ENCODE peak calls at places on chromosome 7, in nine cellular contexts. One of them, this sample, is unnamed.

GRCh38 chr7:45185864-45186250 is 28.3 kb downstream of the RAMP3 start:
- DNase-seq in stimulated activated CD4-positive, alpha-beta T cell treated with anti-CD3 and anti-CD28 coated beads, Interleukin-4, amount 100 ng/mL, for 1 hour: no peak
- DNase-seq in HT-29: no peak
- DNase-seq in smooth muscle cell of the brain vasculature: no peak
- DNase-seq in activated CD4-positive, alpha-beta T cell treated with anti-CD3 and anti-CD28 coated beads for 24 hours: no peak
- DNase-seq in memory B cell: no peak
- DNase-seq in KBM-7: no peak
- DNase-seq in glutamatergic neuron: no peak
- DNase-seq in anterior cingulate cortex: no peak
- DNase-seq in this sample: no peak

GRCh38 chr7:40608321-40609075 is 473.7 kb downstream of the SUGCT start:
- DNase-seq in stimulated activated CD4-positive, alpha-beta T cell treated with anti-CD3 and anti-CD28 coated beads, Interleukin-4, amount 100 ng/mL, for 1 hour: no peak
- DNase-seq in HT-29: no peak
- DNase-seq in smooth muscle cell of the brain vasculature: no peak
- DNase-seq in activated CD4-positive, alpha-beta T cell treated with anti-CD3 and anti-CD28 coated beads for 24 hours: no peak
- DNase-seq in memory B cell: no peak
- DNase-seq in KBM-7: no peak
- DNase-seq in glutamatergic neuron: no peak
- DNase-seq in anterior cingulate cortex: no peak
- DNase-seq in this sample: no peak

GRCh38 chr7:2520131-2520807 is 695 bp downstream of the LFNG start:
- DNase-seq in stimulated activated CD4-positive, alpha-beta T cell treated with anti-CD3 and anti-CD28 coated beads, Interleukin-4, amount 100 ng/mL, for 1 hour: no peak
- DNase-seq in HT-29: peak
- DNase-seq in smooth muscle cell of the brain vasculature: no peak
- DNase-seq in activated CD4-positive, alpha-beta T cell treated with anti-CD3 and anti-CD28 coated beads for 24 hours: no peak
- DNase-seq in memory B cell: no peak
- DNase-seq in KBM-7: no peak
- DNase-seq in glutamatergic neuron: peak
- DNase-seq in anterior cingulate cortex: no peak
- DNase-seq in this sample: no peak

GRCh38 chr7:37281368-37282092 is 167.1 kb downstream of the ELMO1 start:
- DNase-seq in stimulated activated CD4-positive, alpha-beta T cell treated with anti-CD3 and anti-CD28 coated beads, Interleukin-4, amount 100 ng/mL, for 1 hour: no peak
- DNase-seq in HT-29: no peak
- DNase-seq in smooth muscle cell of the brain vasculature: no peak
- DNase-seq in activated CD4-positive, alpha-beta T cell treated with anti-CD3 and anti-CD28 coated beads for 24 hours: no peak
- DNase-seq in memory B cell: no peak
- DNase-seq in KBM-7: no peak
- DNase-seq in glutamatergic neuron: no peak
- DNase-seq in anterior cingulate cortex: no peak
- DNase-seq in this sample: no peak

GRCh38 chr7:101804642-101805401 is 12.6 kb upstream of the CUX1 start:
- DNase-seq in stimulated activated CD4-positive, alpha-beta T cell treated with anti-CD3 and anti-CD28 coated beads, Interleukin-4, amount 100 ng/mL, for 1 hour: no peak
- DNase-seq in HT-29: peak
- DNase-seq in smooth muscle cell of the brain vasculature: no peak
- DNase-seq in activated CD4-positive, alpha-beta T cell treated with anti-CD3 and anti-CD28 coated beads for 24 hours: no peak
- DNase-seq in memory B cell: peak
- DNase-seq in KBM-7: no peak
- DNase-seq in glutamatergic neuron: no peak
- DNase-seq in anterior cingulate cortex: no peak
- DNase-seq in this sample: no peak

GRCh38 chr7:19016140-19016539 is 101.3 kb downstream of the TWIST1 start:
- DNase-seq in stimulated activated CD4-positive, alpha-beta T cell treated with anti-CD3 and anti-CD28 coated beads, Interleukin-4, amount 100 ng/mL, for 1 hour: no peak
- DNase-seq in HT-29: no peak
- DNase-seq in smooth muscle cell of the brain vasculature: no peak
- DNase-seq in activated CD4-positive, alpha-beta T cell treated with anti-CD3 and anti-CD28 coated beads for 24 hours: no peak
- DNase-seq in memory B cell: no peak
- DNase-seq in KBM-7: no peak
- DNase-seq in glutamatergic neuron: no peak
- DNase-seq in anterior cingulate cortex: no peak
- DNase-seq in this sample: peak

GRCh38 chr7:101772508-101773306 is 44.7 kb upstream of the CUX1 start:
- DNase-seq in stimulated activated CD4-positive, alpha-beta T cell treated with anti-CD3 and anti-CD28 coated beads, Interleukin-4, amount 100 ng/mL, for 1 hour: no peak
- DNase-seq in HT-29: no peak
- DNase-seq in smooth muscle cell of the brain vasculature: no peak
- DNase-seq in activated CD4-positive, alpha-beta T cell treated with anti-CD3 and anti-CD28 coated beads for 24 hours: no peak
- DNase-seq in memory B cell: no peak
- DNase-seq in KBM-7: no peak
- DNase-seq in glutamatergic neuron: no peak
- DNase-seq in anterior cingulate cortex: no peak
- DNase-seq in this sample: no peak

GRCh38 chr7:74092321-74092963 is 8.8 kb downstream of the LIMK1 start:
- DNase-seq in stimulated activated CD4-positive, alpha-beta T cell treated with anti-CD3 and anti-CD28 coated beads, Interleukin-4, amount 100 ng/mL, for 1 hour: no peak
- DNase-seq in HT-29: no peak
- DNase-seq in smooth muscle cell of the brain vasculature: no peak
- DNase-seq in activated CD4-positive, alpha-beta T cell treated with anti-CD3 and anti-CD28 coated beads for 24 hours: no peak
- DNase-seq in memory B cell: no peak
- DNase-seq in KBM-7: no peak
- DNase-seq in glutamatergic neuron: peak
- DNase-seq in anterior cingulate cortex: no peak
- DNase-seq in this sample: no peak

GRCh38 chr7:17448479-17449423 is 150.3 kb downstream of the AHR start:
- DNase-seq in stimulated activated CD4-positive, alpha-beta T cell treated with anti-CD3 and anti-CD28 coated beads, Interleukin-4, amount 100 ng/mL, for 1 hour: no peak
- DNase-seq in HT-29: no peak
- DNase-seq in smooth muscle cell of the brain vasculature: no peak
- DNase-seq in activated CD4-positive, alpha-beta T cell treated with anti-CD3 and anti-CD28 coated beads for 24 hours: no peak
- DNase-seq in memory B cell: no peak
- DNase-seq in KBM-7: no peak
- DNase-seq in glutamatergic neuron: no peak
- DNase-seq in anterior cingulate cortex: no peak
- DNase-seq in this sample: peak

GRCh38 chr7:73971701-73972341 is 56.2 kb upstream of the ELN start:
- DNase-seq in stimulated activated CD4-positive, alpha-beta T cell treated with anti-CD3 and anti-CD28 coated beads, Interleukin-4, amount 100 ng/mL, for 1 hour: no peak
- DNase-seq in HT-29: peak
- DNase-seq in smooth muscle cell of the brain vasculature: no peak
- DNase-seq in activated CD4-positive, alpha-beta T cell treated with anti-CD3 and anti-CD28 coated beads for 24 hours: no peak
- DNase-seq in memory B cell: no peak
- DNase-seq in KBM-7: no peak
- DNase-seq in glutamatergic neuron: no peak
- DNase-seq in anterior cingulate cortex: no peak
- DNase-seq in this sample: no peak

GRCh38 chr7:7127773-7128172 is 54.6 kb upstream of the C1GALT1 start:
- DNase-seq in stimulated activated CD4-positive, alpha-beta T cell treated with anti-CD3 and anti-CD28 coated beads, Interleukin-4, amount 100 ng/mL, for 1 hour: no peak
- DNase-seq in HT-29: no peak
- DNase-seq in smooth muscle cell of the brain vasculature: no peak
- DNase-seq in activated CD4-positive, alpha-beta T cell treated with anti-CD3 and anti-CD28 coated beads for 24 hours: no peak
- DNase-seq in memory B cell: no peak
- DNase-seq in KBM-7: no peak
- DNase-seq in glutamatergic neuron: no peak
- DNase-seq in anterior cingulate cortex: no peak
- DNase-seq in this sample: no peak

GRCh38 chr7:18706648-18707047 is 211.1 kb downstream of the HDAC9 start:
- DNase-seq in stimulated activated CD4-positive, alpha-beta T cell treated with anti-CD3 and anti-CD28 coated beads, Interleukin-4, amount 100 ng/mL, for 1 hour: no peak
- DNase-seq in HT-29: peak
- DNase-seq in smooth muscle cell of the brain vasculature: no peak
- DNase-seq in activated CD4-positive, alpha-beta T cell treated with anti-CD3 and anti-CD28 coated beads for 24 hours: no peak
- DNase-seq in memory B cell: no peak
- DNase-seq in KBM-7: no peak
- DNase-seq in glutamatergic neuron: no peak
- DNase-seq in anterior cingulate cortex: no peak
- DNase-seq in this sample: no peak

GRCh38 chr7:140415361-140415760 is 11.5 kb downstream of the RAB19 start:
- DNase-seq in stimulated activated CD4-positive, alpha-beta T cell treated with anti-CD3 and anti-CD28 coated beads, Interleukin-4, amount 100 ng/mL, for 1 hour: no peak
- DNase-seq in HT-29: no peak
- DNase-seq in smooth muscle cell of the brain vasculature: no peak
- DNase-seq in activated CD4-positive, alpha-beta T cell treated with anti-CD3 and anti-CD28 coated beads for 24 hours: no peak
- DNase-seq in memory B cell: no peak
- DNase-seq in KBM-7: no peak
- DNase-seq in glutamatergic neuron: no peak
- DNase-seq in anterior cingulate cortex: no peak
- DNase-seq in this sample: no peak

GRCh38 chr7:21071570-21071969 is 284.9 kb upstream of the SP8 start:
- DNase-seq in stimulated activated CD4-positive, alpha-beta T cell treated with anti-CD3 and anti-CD28 coated beads, Interleukin-4, amount 100 ng/mL, for 1 hour: no peak
- DNase-seq in HT-29: no peak
- DNase-seq in smooth muscle cell of the brain vasculature: no peak
- DNase-seq in activated CD4-positive, alpha-beta T cell treated with anti-CD3 and anti-CD28 coated beads for 24 hours: no peak
- DNase-seq in memory B cell: no peak
- DNase-seq in KBM-7: no peak
- DNase-seq in glutamatergic neuron: no peak
- DNase-seq in anterior cingulate cortex: no peak
- DNase-seq in this sample: no peak

GRCh38 chr7:3844545-3845151 is 543.6 kb downstream of the SDK1 start:
- DNase-seq in stimulated activated CD4-positive, alpha-beta T cell treated with anti-CD3 and anti-CD28 coated beads, Interleukin-4, amount 100 ng/mL, for 1 hour: no peak
- DNase-seq in HT-29: no peak
- DNase-seq in smooth muscle cell of the brain vasculature: no peak
- DNase-seq in activated CD4-positive, alpha-beta T cell treated with anti-CD3 and anti-CD28 coated beads for 24 hours: no peak
- DNase-seq in memory B cell: no peak
- DNase-seq in KBM-7: no peak
- DNase-seq in glutamatergic neuron: no peak
- DNase-seq in anterior cingulate cortex: no peak
- DNase-seq in this sample: no peak

GRCh38 chr7:2508327-2509231 is 11.0 kb upstream of the LFNG start:
- DNase-seq in stimulated activated CD4-positive, alpha-beta T cell treated with anti-CD3 and anti-CD28 coated beads, Interleukin-4, amount 100 ng/mL, for 1 hour: peak
- DNase-seq in HT-29: no peak
- DNase-seq in smooth muscle cell of the brain vasculature: no peak
- DNase-seq in activated CD4-positive, alpha-beta T cell treated with anti-CD3 and anti-CD28 coated beads for 24 hours: no peak
- DNase-seq in memory B cell: peak
- DNase-seq in KBM-7: peak
- DNase-seq in glutamatergic neuron: no peak
- DNase-seq in anterior cingulate cortex: no peak
- DNase-seq in this sample: peak

GRCh38 chr7:74286131-74286530 is 3.1 kb upstream of the CLIP2 start:
- DNase-seq in stimulated activated CD4-positive, alpha-beta T cell treated with anti-CD3 and anti-CD28 coated beads, Interleukin-4, amount 100 ng/mL, for 1 hour: no peak
- DNase-seq in HT-29: no peak
- DNase-seq in smooth muscle cell of the brain vasculature: no peak
- DNase-seq in activated CD4-positive, alpha-beta T cell treated with anti-CD3 and anti-CD28 coated beads for 24 hours: no peak
- DNase-seq in memory B cell: no peak
- DNase-seq in KBM-7: no peak
- DNase-seq in glutamatergic neuron: no peak
- DNase-seq in anterior cingulate cortex: no peak
- DNase-seq in this sample: no peak

GRCh38 chr7:22635349-22635748 is 91.7 kb upstream of the IL6 start:
- DNase-seq in stimulated activated CD4-positive, alpha-beta T cell treated with anti-CD3 and anti-CD28 coated beads, Interleukin-4, amount 100 ng/mL, for 1 hour: no peak
- DNase-seq in HT-29: no peak
- DNase-seq in smooth muscle cell of the brain vasculature: no peak
- DNase-seq in activated CD4-positive, alpha-beta T cell treated with anti-CD3 and anti-CD28 coated beads for 24 hours: no peak
- DNase-seq in memory B cell: no peak
- DNase-seq in KBM-7: no peak
- DNase-seq in glutamatergic neuron: no peak
- DNase-seq in anterior cingulate cortex: no peak
- DNase-seq in this sample: no peak

GRCh38 chr7:138396251-138397070 is 63.6 kb upstream of the TRIM24 start:
- DNase-seq in stimulated activated CD4-positive, alpha-beta T cell treated with anti-CD3 and anti-CD28 coated beads, Interleukin-4, amount 100 ng/mL, for 1 hour: no peak
- DNase-seq in HT-29: peak
- DNase-seq in smooth muscle cell of the brain vasculature: no peak
- DNase-seq in activated CD4-positive, alpha-beta T cell treated with anti-CD3 and anti-CD28 coated beads for 24 hours: no peak
- DNase-seq in memory B cell: no peak
- DNase-seq in KBM-7: no peak
- DNase-seq in glutamatergic neuron: no peak
- DNase-seq in anterior cingulate cortex: no peak
- DNase-seq in this sample: no peak

GRCh38 chr7:134446923-134447322 is 12.0 kb downstream of the AKR1B1 start:
- DNase-seq in stimulated activated CD4-positive, alpha-beta T cell treated with anti-CD3 and anti-CD28 coated beads, Interleukin-4, amount 100 ng/mL, for 1 hour: no peak
- DNase-seq in HT-29: no peak
- DNase-seq in smooth muscle cell of the brain vasculature: no peak
- DNase-seq in activated CD4-positive, alpha-beta T cell treated with anti-CD3 and anti-CD28 coated beads for 24 hours: no peak
- DNase-seq in memory B cell: no peak
- DNase-seq in KBM-7: no peak
- DNase-seq in glutamatergic neuron: no peak
- DNase-seq in anterior cingulate cortex: no peak
- DNase-seq in this sample: no peak

GRCh38 chr7:13901577-13901976 is 87.9 kb downstream of the ETV1 start:
- DNase-seq in stimulated activated CD4-positive, alpha-beta T cell treated with anti-CD3 and anti-CD28 coated beads, Interleukin-4, amount 100 ng/mL, for 1 hour: no peak
- DNase-seq in HT-29: no peak
- DNase-seq in smooth muscle cell of the brain vasculature: no peak
- DNase-seq in activated CD4-positive, alpha-beta T cell treated with anti-CD3 and anti-CD28 coated beads for 24 hours: no peak
- DNase-seq in memory B cell: no peak
- DNase-seq in KBM-7: no peak
- DNase-seq in glutamatergic neuron: no peak
- DNase-seq in anterior cingulate cortex: no peak
- DNase-seq in this sample: no peak

GRCh38 chr7:112422842-112423496 is 27.3 kb upstream of the IFRD1 start:
- DNase-seq in stimulated activated CD4-positive, alpha-beta T cell treated with anti-CD3 and anti-CD28 coated beads, Interleukin-4, amount 100 ng/mL, for 1 hour: peak
- DNase-seq in HT-29: peak
- DNase-seq in smooth muscle cell of the brain vasculature: peak
- DNase-seq in activated CD4-positive, alpha-beta T cell treated with anti-CD3 and anti-CD28 coated beads for 24 hours: no peak
- DNase-seq in memory B cell: no peak
- DNase-seq in KBM-7: peak
- DNase-seq in glutamatergic neuron: peak
- DNase-seq in anterior cingulate cortex: no peak
- DNase-seq in this sample: peak

GRCh38 chr7:98617051-98617959 is at the start of gene NPTX2:
- DNase-seq in stimulated activated CD4-positive, alpha-beta T cell treated with anti-CD3 and anti-CD28 coated beads, Interleukin-4, amount 100 ng/mL, for 1 hour: no peak
- DNase-seq in HT-29: no peak
- DNase-seq in smooth muscle cell of the brain vasculature: no peak
- DNase-seq in activated CD4-positive, alpha-beta T cell treated with anti-CD3 and anti-CD28 coated beads for 24 hours: no peak
- DNase-seq in memory B cell: no peak
- DNase-seq in KBM-7: peak
- DNase-seq in glutamatergic neuron: peak
- DNase-seq in anterior cingulate cortex: no peak
- DNase-seq in this sample: no peak

GRCh38 chr7:139650429-139651100 is 127.1 kb downstream of the CLEC2L start:
- DNase-seq in stimulated activated CD4-positive, alpha-beta T cell treated with anti-CD3 and anti-CD28 coated beads, Interleukin-4, amount 100 ng/mL, for 1 hour: no peak
- DNase-seq in HT-29: no peak
- DNase-seq in smooth muscle cell of the brain vasculature: no peak
- DNase-seq in activated CD4-positive, alpha-beta T cell treated with anti-CD3 and anti-CD28 coated beads for 24 hours: no peak
- DNase-seq in memory B cell: no peak
- DNase-seq in KBM-7: no peak
- DNase-seq in glutamatergic neuron: no peak
- DNase-seq in anterior cingulate cortex: no peak
- DNase-seq in this sample: no peak

GRCh38 chr7:134691820-134692705 is 45.4 kb downstream of the BPGM start:
- DNase-seq in stimulated activated CD4-positive, alpha-beta T cell treated with anti-CD3 and anti-CD28 coated beads, Interleukin-4, amount 100 ng/mL, for 1 hour: no peak
- DNase-seq in HT-29: no peak
- DNase-seq in smooth muscle cell of the brain vasculature: no peak
- DNase-seq in activated CD4-positive, alpha-beta T cell treated with anti-CD3 and anti-CD28 coated beads for 24 hours: no peak
- DNase-seq in memory B cell: no peak
- DNase-seq in KBM-7: no peak
- DNase-seq in glutamatergic neuron: no peak
- DNase-seq in anterior cingulate cortex: no peak
- DNase-seq in this sample: peak

GRCh38 chr7:66921396-66921917 is 432 bp downstream of the TMEM248 start:
- DNase-seq in stimulated activated CD4-positive, alpha-beta T cell treated with anti-CD3 and anti-CD28 coated beads, Interleukin-4, amount 100 ng/mL, for 1 hour: peak
- DNase-seq in HT-29: peak
- DNase-seq in smooth muscle cell of the brain vasculature: no peak
- DNase-seq in activated CD4-positive, alpha-beta T cell treated with anti-CD3 and anti-CD28 coated beads for 24 hours: no peak
- DNase-seq in memory B cell: peak
- DNase-seq in KBM-7: peak
- DNase-seq in glutamatergic neuron: peak
- DNase-seq in anterior cingulate cortex: no peak
- DNase-seq in this sample: peak

GRCh38 chr7:17041324-17041723 is 159.5 kb upstream of the AGR3 start:
- DNase-seq in stimulated activated CD4-positive, alpha-beta T cell treated with anti-CD3 and anti-CD28 coated beads, Interleukin-4, amount 100 ng/mL, for 1 hour: no peak
- DNase-seq in HT-29: peak
- DNase-seq in smooth muscle cell of the brain vasculature: peak
- DNase-seq in activated CD4-positive, alpha-beta T cell treated with anti-CD3 and anti-CD28 coated beads for 24 hours: no peak
- DNase-seq in memory B cell: no peak
- DNase-seq in KBM-7: peak
- DNase-seq in glutamatergic neuron: no peak
- DNase-seq in anterior cingulate cortex: no peak
- DNase-seq in this sample: peak

GRCh38 chr7:85186083-85186520 is 754 bp downstream of the SEMA3D start:
- DNase-seq in stimulated activated CD4-positive, alpha-beta T cell treated with anti-CD3 and anti-CD28 coated beads, Interleukin-4, amount 100 ng/mL, for 1 hour: no peak
- DNase-seq in HT-29: no peak
- DNase-seq in smooth muscle cell of the brain vasculature: no peak
- DNase-seq in activated CD4-positive, alpha-beta T cell treated with anti-CD3 and anti-CD28 coated beads for 24 hours: no peak
- DNase-seq in memory B cell: no peak
- DNase-seq in KBM-7: peak
- DNase-seq in glutamatergic neuron: peak
- DNase-seq in anterior cingulate cortex: no peak
- DNase-seq in this sample: peak

GRCh38 chr7:20331231-20331880 is 656 bp downstream of the ITGB8 start:
- DNase-seq in stimulated activated CD4-positive, alpha-beta T cell treated with anti-CD3 and anti-CD28 coated beads, Interleukin-4, amount 100 ng/mL, for 1 hour: peak
- DNase-seq in HT-29: peak
- DNase-seq in smooth muscle cell of the brain vasculature: no peak
- DNase-seq in activated CD4-positive, alpha-beta T cell treated with anti-CD3 and anti-CD28 coated beads for 24 hours: no peak
- DNase-seq in memory B cell: peak
- DNase-seq in KBM-7: no peak
- DNase-seq in glutamatergic neuron: peak
- DNase-seq in anterior cingulate cortex: peak
- DNase-seq in this sample: peak